ENCODE peak calls at places on chromosome 19, in seven cellular contexts. Q, J, W, P, F, N and M are unnamed samples. For H3K4me1 and H3K36me3, the result is how much of the 10 kb centered on the place peaks cover.

GRCh38 chr19:4075373-4075772 is 8.7 kb upstream of the ZBTB7A start:
- DNase-seq in Q (peak), J (no peak), W (no peak), P (no peak), F (no peak), N (no peak), M (no peak)

GRCh38 chr19:52138614-52139290 is 986 bp downstream of the ZNF616 start:
- DNase-seq in Q (no peak), J (peak), W (no peak), P (no peak), F (no peak), N (peak), M (peak)

GRCh38 chr19:3184847-3185481 is 766 bp upstream of the NCLN start:
- DNase-seq in Q (no peak), J (peak), W (no peak), P (no peak), F (peak), N (peak), M (no peak)

GRCh38 chr19:56109216-56109615 is 11.9 kb downstream of the ZNF787 start:
- DNase-seq in Q (no peak), J (no peak), W (no peak), P (no peak), F (no peak), N (no peak), M (no peak)

GRCh38 chr19:28633223-28634030 is 579.5 kb downstream of the UQCRFS1 start:
- DNase-seq in Q (no peak), J (peak), W (no peak), P (peak), F (no peak), N (no peak), M (peak)

GRCh38 chr19:40442328-40443130 is 1.6 kb downstream of the SERTAD3 start:
- DNase-seq in Q (no peak), J (peak), W (no peak), P (no peak), F (no peak), N (no peak), M (no peak)

GRCh38 chr19:37987356-37988332 is 80.6 kb downstream of the SIPA1L3 start:
- DNase-seq in Q (no peak), J (peak), W (no peak), P (no peak), F (no peak), N (no peak), M (peak)

GRCh38 chr19:10151521-10151920 is 31.8 kb upstream of the EIF3G start:
- DNase-seq in Q (no peak), J (no peak), W (no peak), P (no peak), F (no peak), N (no peak), M (no peak)

GRCh38 chr19:53520163-53520546 is 17.8 kb upstream of the ZNF331 start:
- DNase-seq in Q (no peak), J (no peak), W (no peak), P (no peak), F (no peak), N (no peak), M (no peak)

GRCh38 chr19:13229246-13229645 is 79.0 kb downstream of the IER2 start:
- DNase-seq in Q (no peak), J (no peak), W (no peak), P (no peak), F (no peak), N (no peak), M (no peak)

GRCh38 chr19:10690351-10690781 is 10.9 kb upstream of the QTRT1 start:
- DNase-seq in Q (no peak), J (no peak), W (no peak), P (peak), F (no peak), N (no peak), M (no peak)

GRCh38 chr19:10908380-10908960 is 20.0 kb downstream of the YIPF2 start:
- DNase-seq in Q (no peak), J (no peak), W (no peak), P (no peak), F (no peak), N (no peak), M (no peak)

GRCh38 chr19:21912654-21913053 is 76.7 kb upstream of the ZNF43 start:
- DNase-seq in Q (no peak), J (peak), W (no peak), P (no peak), F (no peak), N (no peak), M (no peak)

GRCh38 chr19:3932931-3933810 is at the start of gene NMRK2:
- DNase-seq in Q (no peak), J (peak), W (no peak), P (no peak), F (peak), N (no peak), M (no peak)

GRCh38 chr19:29311391-29311790 is 98.4 kb upstream of the UQCRFS1 start:
- DNase-seq in Q (no peak), J (peak), W (no peak), P (no peak), F (no peak), N (no peak), M (no peak)

DNA sequence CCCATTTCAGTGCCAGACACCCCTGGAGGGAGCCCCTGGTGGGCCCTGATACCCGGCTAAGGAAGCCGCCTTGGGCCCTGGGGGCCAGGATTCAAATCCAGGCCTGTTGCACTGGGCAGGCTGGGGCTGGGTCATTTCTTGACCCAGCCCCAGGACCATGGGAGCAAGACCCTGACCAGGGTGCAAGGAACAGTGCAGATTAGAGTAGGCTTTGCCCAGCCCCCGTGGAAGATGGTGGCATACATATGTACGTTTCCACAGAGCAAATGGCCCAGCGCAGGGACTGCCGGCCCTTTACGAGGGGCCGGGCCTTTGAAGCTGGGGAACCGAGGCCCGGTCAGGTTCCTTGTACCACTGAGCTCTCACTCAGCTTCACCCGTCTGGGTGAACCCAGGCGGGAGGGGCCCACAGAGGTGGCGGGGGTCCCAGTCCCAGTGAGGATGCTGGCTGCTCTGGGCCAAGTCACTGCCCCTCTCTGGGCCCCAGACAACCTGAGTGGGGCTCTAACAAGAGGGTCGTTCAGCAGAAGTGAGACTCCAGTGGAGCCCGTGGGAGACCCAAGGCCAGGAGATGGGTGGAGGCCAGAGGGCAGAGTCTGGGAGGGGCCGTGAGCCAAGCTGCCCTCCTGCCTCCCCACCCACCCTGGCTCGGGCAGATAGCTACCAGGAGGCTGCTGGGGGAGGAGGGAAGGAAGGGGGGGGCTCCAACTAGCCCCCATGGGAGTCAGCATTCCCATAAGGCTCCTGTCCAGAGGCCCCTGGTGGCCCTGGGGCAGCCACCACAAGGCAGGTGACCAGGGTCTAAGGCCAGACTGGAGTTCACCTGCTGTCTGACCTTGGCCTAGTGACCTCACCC is 2.7 kb downstream of the MKNK2 start:
- DNase-seq in Q (no peak), J (no peak), W (peak), P (no peak), F (no peak), N (no peak), M (no peak)
- H3K4me1 ChIP-seq in Q (under half), J (under half), W (half or more), P (under half), F (half or more), N (under half), M (under half)

GRCh38 chr19:7069904-7070226 is 362 bp downstream of the ZNF557 start:
- DNase-seq in Q (no peak), J (no peak), W (no peak), P (no peak), F (no peak), N (no peak), M (no peak)

GRCh38 chr19:7072541-7072940 is 3.0 kb downstream of the ZNF557 start:
- DNase-seq in Q (no peak), J (no peak), W (no peak), P (no peak), F (no peak), N (no peak), M (no peak)

GRCh38 chr19:7078007-7078406 is 8.5 kb downstream of the ZNF557 start:
- DNase-seq in Q (no peak), J (peak), W (no peak), P (no peak), F (no peak), N (no peak), M (no peak)

GRCh38 chr19:7076151-7076550 is 6.6 kb downstream of the ZNF557 start:
- DNase-seq in Q (no peak), J (no peak), W (no peak), P (no peak), F (no peak), N (no peak), M (no peak)

GRCh38 chr19:7074705-7075282 is 5.3 kb downstream of the ZNF557 start:
- DNase-seq in Q (no peak), J (no peak), W (no peak), P (no peak), F (no peak), N (no peak), M (no peak)
- H3K36me3 ChIP-seq in Q (under half), J (under half), W (under half), P (under half), F (half or more), N (under half), M (under half)

GRCh38 chr19:46349311-46349993 is 2.6 kb downstream of the PPP5C start:
- DNase-seq in Q (no peak), J (no peak), W (no peak), P (no peak), F (no peak), N (no peak), M (no peak)

GRCh38 chr19:46347985-46348384 is 1.1 kb downstream of the PPP5C start:
- DNase-seq in Q (no peak), J (no peak), W (no peak), P (no peak), F (no peak), N (no peak), M (no peak)

GRCh38 chr19:46350029-46350757 is 3.3 kb downstream of the PPP5C start:
- DNase-seq in Q (no peak), J (no peak), W (peak), P (no peak), F (peak), N (no peak), M (no peak)

GRCh38 chr19:46351241-46352041 is 4.6 kb downstream of the PPP5C start:
- DNase-seq in Q (peak), J (peak), W (peak), P (peak), F (peak), N (peak), M (peak)

DNA sequence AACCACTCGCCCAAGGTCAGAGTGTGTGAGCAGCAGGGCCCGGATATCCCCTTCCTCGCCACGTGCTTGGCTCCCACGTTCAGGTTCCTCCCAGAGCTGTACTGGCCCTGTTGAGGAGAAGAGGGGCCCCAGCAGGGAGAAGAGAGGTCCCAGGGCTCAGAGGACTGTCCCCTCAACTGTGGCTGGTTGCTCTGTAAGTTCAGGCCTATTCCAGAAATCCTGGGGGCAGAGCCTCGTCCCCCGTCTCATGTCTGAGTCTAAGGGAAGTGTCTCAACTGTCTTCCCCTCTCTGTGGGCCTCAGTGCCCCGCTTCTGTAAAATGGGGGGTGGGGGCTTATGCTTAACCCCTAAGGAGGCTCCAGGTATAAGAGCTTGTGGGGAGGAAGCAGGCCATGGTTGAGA is 3.9 kb downstream of the PPP5C start:
- DNase-seq in Q (peak), J (no peak), W (no peak), P (no peak), F (no peak), N (no peak), M (no peak)
- H3K4me1 ChIP-seq in Q (under half), J (under half), W (under half), P (under half), F (half or more), N (under half), M (under half)

GRCh38 chr19:35337984-35338296 is 9.0 kb downstream of the CD22 start:
- DNase-seq in Q (no peak), J (no peak), W (no peak), P (no peak), F (no peak), N (no peak), M (no peak)

GRCh38 chr19:35341006-35341405 is 6.7 kb upstream of the FFAR1 start:
- DNase-seq in Q (no peak), J (no peak), W (peak), P (no peak), F (no peak), N (no peak), M (no peak)

GRCh38 chr19:35341565-35342225 is 6.0 kb upstream of the FFAR1 start:
- DNase-seq in Q (no peak), J (no peak), W (peak), P (no peak), F (no peak), N (no peak), M (no peak)

GRCh38 chr19:35342430-35342829 is 5.3 kb upstream of the FFAR1 start:
- DNase-seq in Q (no peak), J (peak), W (peak), P (no peak), F (no peak), N (no peak), M (no peak)

DNA sequence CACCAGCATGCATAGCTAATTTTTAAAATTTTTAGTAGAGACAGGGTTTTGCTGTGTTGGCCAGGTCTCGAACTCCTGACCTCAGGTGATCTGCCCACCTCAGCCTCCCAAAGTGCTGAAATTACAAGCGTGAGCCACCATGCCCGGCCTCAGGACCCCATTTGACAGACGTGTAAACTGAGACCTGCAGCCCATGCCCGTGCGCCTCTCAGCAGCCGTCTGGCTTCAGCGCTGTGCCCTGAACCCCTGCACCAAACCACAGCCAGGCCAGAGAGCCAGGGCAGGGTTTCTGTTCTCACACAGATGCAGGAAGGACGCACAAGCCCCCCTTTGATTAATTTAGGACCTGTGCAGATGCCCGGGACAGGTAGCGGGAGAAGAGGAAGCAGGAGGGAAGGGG is 7.3 kb upstream of the FFAR1 start:
- DNase-seq in Q (no peak), J (no peak), W (peak), P (no peak), F (no peak), N (no peak), M (no peak)
- H3K36me3 ChIP-seq in Q (under half), J (under half), W (under half), P (under half), F (under half), N (under half), M (under half)